ENCODE peak calls at places on chromosomes 16 and 17, in four cellular contexts. A is GDM1, W is NCI-H345, H is tibial artery. T is an unnamed sample.
A peak's percentile ranks its signal among the peaks of the same experiment; 100 is the strongest.

GRCh38 chr17:29181226-29181625 is 1.0 kb upstream of the MYO18A start:
- DNase-seq in A (no peak), W (no peak), H (no peak), T (no peak)

GRCh38 chr16:17306745-17307144 is 164.0 kb downstream of the XYLT1 start:
- DNase-seq in W (no peak), A (no peak), H (no peak), T (no peak)

GRCh38 chr17:14101976-14102375 is 32.7 kb downstream of the COX10 start:
- DNase-seq in H (no peak), W (no peak), A (no peak), T (no peak)

GRCh38 chr17:10316986-10317834 is 55.6 kb downstream of the MYH13 start:
- DNase-seq in A (no peak), W (no peak), H (peak; percentile 79), T (no peak)

GRCh38 chr16:57185446-57185944 is 344 bp downstream of the PSME3IP1 start:
- DNase-seq in A (no peak), W (peak; percentile 22), H (peak; percentile 43), T (no peak)

GRCh38 chr17:11388061-11388460 is 147.0 kb downstream of the SHISA6 start:
- DNase-seq in H (no peak), W (no peak), A (no peak), T (no peak)

GRCh38 chr16:78249056-78249455 is 149.6 kb downstream of the WWOX start:
- DNase-seq in W (peak; percentile 9), H (no peak), A (no peak), T (no peak)

GRCh38 chr16:53159781-53160436 is 105.1 kb downstream of the CHD9 start:
- DNase-seq in H (no peak), W (peak; percentile 36), A (peak; percentile 1), T (peak; percentile 29)

GRCh38 chr17:43175213-43176118 is 4.5 kb downstream of the NBR1 start:
- DNase-seq in H (no peak), W (no peak), A (no peak), T (no peak)

GRCh38 chr17:59727817-59728533 is 20.5 kb downstream of the VMP1 start:
- DNase-seq in A (no peak), H (no peak), W (no peak), T (no peak)

GRCh38 chr17:4438162-4438944 is 4.6 kb downstream of the SPNS3 start:
- DNase-seq in H (no peak), W (no peak), A (no peak), T (no peak)

GRCh38 chr16:28096974-28097373 is 33.5 kb upstream of the GSG1L start:
- DNase-seq in W (no peak), A (no peak), H (no peak), T (no peak)

GRCh38 chr17:8894189-8894611 is 26.7 kb upstream of the PIK3R6 start:
- DNase-seq in A (no peak), H (no peak), W (no peak), T (no peak)

GRCh38 chr17:38741853-38742421 is 6.2 kb downstream of the PCGF2 start:
- DNase-seq in W (no peak), H (no peak), A (no peak), T (no peak)

GRCh38 chr16:63289834-63290460 is 1253.7 kb upstream of the CDH8 start:
- DNase-seq in W (peak; percentile 30), H (peak; percentile 20), A (no peak), T (no peak)

GRCh38 chr17:4955091-4955490 is 4.2 kb downstream of the ENO3 start:
- DNase-seq in H (no peak), W (no peak), A (no peak), T (no peak)